ENCODE peak calls at places on chromosomes 13 and 19, in nine cellular contexts. One of them, this sample, is unnamed.

GRCh38 chr19:21569497-21569870 is 64.1 kb downstream of the ZNF429 start:
- DNase-seq in activated CD8-positive, alpha-beta T cell treated with anti-CD3 and anti-CD28 coated beads for 36 hours: peak; percentile 78
- DNase-seq in dorsolateral prefrontal cortex: peak; percentile 32
- DNase-seq in HCT116: no peak
- DNase-seq in BE2C: no peak
- DNase-seq in LNCaP clone FGC: no peak
- DNase-seq in upper lobe of right lung: peak; percentile 80
- DNase-seq in CD8-positive, alpha-beta T cell: peak; percentile 34
- DNase-seq in HFF-Myc: no peak
- DNase-seq in this sample: no peak

GRCh38 chr13:44306401-44307192 is 67.0 kb upstream of the SERP2 start:
- DNase-seq in activated CD8-positive, alpha-beta T cell treated with anti-CD3 and anti-CD28 coated beads for 36 hours: no peak
- DNase-seq in dorsolateral prefrontal cortex: peak; percentile 51
- DNase-seq in HCT116: peak; percentile 99
- DNase-seq in BE2C: no peak
- DNase-seq in LNCaP clone FGC: no peak
- DNase-seq in upper lobe of right lung: peak; percentile 66
- DNase-seq in CD8-positive, alpha-beta T cell: no peak
- DNase-seq in HFF-Myc: peak; percentile 83
- DNase-seq in this sample: no peak

GRCh38 chr19:28012361-28012760 is 1200.6 kb downstream of the UQCRFS1 start:
- DNase-seq in activated CD8-positive, alpha-beta T cell treated with anti-CD3 and anti-CD28 coated beads for 36 hours: no peak
- DNase-seq in dorsolateral prefrontal cortex: no peak
- DNase-seq in HCT116: no peak
- DNase-seq in BE2C: no peak
- DNase-seq in LNCaP clone FGC: no peak
- DNase-seq in upper lobe of right lung: no peak
- DNase-seq in CD8-positive, alpha-beta T cell: no peak
- DNase-seq in HFF-Myc: no peak
- DNase-seq in this sample: peak; percentile 28

GRCh38 chr19:44111910-44112463 is 1.2 kb upstream of the ZNF225 start:
- DNase-seq in activated CD8-positive, alpha-beta T cell treated with anti-CD3 and anti-CD28 coated beads for 36 hours: peak; percentile 41
- DNase-seq in dorsolateral prefrontal cortex: no peak
- DNase-seq in HCT116: no peak
- DNase-seq in BE2C: peak; percentile 89
- DNase-seq in LNCaP clone FGC: peak; percentile 13
- DNase-seq in upper lobe of right lung: no peak
- DNase-seq in CD8-positive, alpha-beta T cell: no peak
- DNase-seq in HFF-Myc: peak; percentile 53
- DNase-seq in this sample: no peak

GRCh38 chr13:102978168-102978567 is 88.0 kb downstream of the SLC10A2 start:
- DNase-seq in activated CD8-positive, alpha-beta T cell treated with anti-CD3 and anti-CD28 coated beads for 36 hours: no peak
- DNase-seq in dorsolateral prefrontal cortex: no peak
- DNase-seq in HCT116: no peak
- DNase-seq in BE2C: no peak
- DNase-seq in LNCaP clone FGC: no peak
- DNase-seq in upper lobe of right lung: no peak
- DNase-seq in CD8-positive, alpha-beta T cell: no peak
- DNase-seq in HFF-Myc: no peak
- DNase-seq in this sample: no peak

GRCh38 chr13:80100636-80101035 is 240.3 kb downstream of the SPRY2 start:
- DNase-seq in activated CD8-positive, alpha-beta T cell treated with anti-CD3 and anti-CD28 coated beads for 36 hours: no peak
- DNase-seq in dorsolateral prefrontal cortex: no peak
- DNase-seq in HCT116: no peak
- DNase-seq in BE2C: no peak
- DNase-seq in LNCaP clone FGC: no peak
- DNase-seq in upper lobe of right lung: no peak
- DNase-seq in CD8-positive, alpha-beta T cell: no peak
- DNase-seq in HFF-Myc: no peak
- DNase-seq in this sample: no peak

GRCh38 chr13:98022210-98022609 is 68.7 kb downstream of the IPO5 start:
- DNase-seq in activated CD8-positive, alpha-beta T cell treated with anti-CD3 and anti-CD28 coated beads for 36 hours: no peak
- DNase-seq in dorsolateral prefrontal cortex: peak; percentile 45
- DNase-seq in HCT116: no peak
- DNase-seq in BE2C: no peak
- DNase-seq in LNCaP clone FGC: no peak
- DNase-seq in upper lobe of right lung: no peak
- DNase-seq in CD8-positive, alpha-beta T cell: no peak
- DNase-seq in HFF-Myc: no peak
- DNase-seq in this sample: no peak

GRCh38 chr19:36747750-36748149 is 24.9 kb downstream of the ZNF850 start:
- DNase-seq in activated CD8-positive, alpha-beta T cell treated with anti-CD3 and anti-CD28 coated beads for 36 hours: no peak
- DNase-seq in dorsolateral prefrontal cortex: no peak
- DNase-seq in HCT116: no peak
- DNase-seq in BE2C: no peak
- DNase-seq in LNCaP clone FGC: no peak
- DNase-seq in upper lobe of right lung: no peak
- DNase-seq in CD8-positive, alpha-beta T cell: no peak
- DNase-seq in HFF-Myc: no peak
- DNase-seq in this sample: no peak

GRCh38 chr19:31351212-31352193 is 2.3 kb upstream of the TSHZ3 start:
- DNase-seq in activated CD8-positive, alpha-beta T cell treated with anti-CD3 and anti-CD28 coated beads for 36 hours: peak; percentile 6
- DNase-seq in dorsolateral prefrontal cortex: no peak
- DNase-seq in HCT116: no peak
- DNase-seq in BE2C: no peak
- DNase-seq in LNCaP clone FGC: no peak
- DNase-seq in upper lobe of right lung: peak; percentile 73
- DNase-seq in CD8-positive, alpha-beta T cell: no peak
- DNase-seq in HFF-Myc: no peak
- DNase-seq in this sample: peak; percentile 31

GRCh38 chr19:5011476-5012238 is 42.7 kb downstream of the KDM4B start:
- DNase-seq in activated CD8-positive, alpha-beta T cell treated with anti-CD3 and anti-CD28 coated beads for 36 hours: no peak
- DNase-seq in dorsolateral prefrontal cortex: no peak
- DNase-seq in HCT116: no peak
- DNase-seq in BE2C: no peak
- DNase-seq in LNCaP clone FGC: no peak
- DNase-seq in upper lobe of right lung: no peak
- DNase-seq in CD8-positive, alpha-beta T cell: no peak
- DNase-seq in HFF-Myc: no peak
- DNase-seq in this sample: no peak

GRCh38 chr13:44052843-44053607 is 173.3 kb downstream of the LACC1 start:
- DNase-seq in activated CD8-positive, alpha-beta T cell treated with anti-CD3 and anti-CD28 coated beads for 36 hours: no peak
- DNase-seq in dorsolateral prefrontal cortex: peak; percentile 10
- DNase-seq in HCT116: no peak
- DNase-seq in BE2C: no peak
- DNase-seq in LNCaP clone FGC: no peak
- DNase-seq in upper lobe of right lung: peak; percentile 73
- DNase-seq in CD8-positive, alpha-beta T cell: no peak
- DNase-seq in HFF-Myc: no peak
- DNase-seq in this sample: no peak

GRCh38 chr13:106899444-106899843 is 331.5 kb upstream of the ARGLU1 start:
- DNase-seq in activated CD8-positive, alpha-beta T cell treated with anti-CD3 and anti-CD28 coated beads for 36 hours: no peak
- DNase-seq in dorsolateral prefrontal cortex: no peak
- DNase-seq in HCT116: no peak
- DNase-seq in BE2C: no peak
- DNase-seq in LNCaP clone FGC: peak; percentile 89
- DNase-seq in upper lobe of right lung: no peak
- DNase-seq in CD8-positive, alpha-beta T cell: no peak
- DNase-seq in HFF-Myc: no peak
- DNase-seq in this sample: no peak

GRCh38 chr13:68174905-68175304 is 944.8 kb upstream of the PCDH9 start:
- DNase-seq in activated CD8-positive, alpha-beta T cell treated with anti-CD3 and anti-CD28 coated beads for 36 hours: no peak
- DNase-seq in dorsolateral prefrontal cortex: no peak
- DNase-seq in HCT116: no peak
- DNase-seq in BE2C: no peak
- DNase-seq in LNCaP clone FGC: no peak
- DNase-seq in upper lobe of right lung: no peak
- DNase-seq in CD8-positive, alpha-beta T cell: no peak
- DNase-seq in HFF-Myc: no peak
- DNase-seq in this sample: no peak

DNA sequence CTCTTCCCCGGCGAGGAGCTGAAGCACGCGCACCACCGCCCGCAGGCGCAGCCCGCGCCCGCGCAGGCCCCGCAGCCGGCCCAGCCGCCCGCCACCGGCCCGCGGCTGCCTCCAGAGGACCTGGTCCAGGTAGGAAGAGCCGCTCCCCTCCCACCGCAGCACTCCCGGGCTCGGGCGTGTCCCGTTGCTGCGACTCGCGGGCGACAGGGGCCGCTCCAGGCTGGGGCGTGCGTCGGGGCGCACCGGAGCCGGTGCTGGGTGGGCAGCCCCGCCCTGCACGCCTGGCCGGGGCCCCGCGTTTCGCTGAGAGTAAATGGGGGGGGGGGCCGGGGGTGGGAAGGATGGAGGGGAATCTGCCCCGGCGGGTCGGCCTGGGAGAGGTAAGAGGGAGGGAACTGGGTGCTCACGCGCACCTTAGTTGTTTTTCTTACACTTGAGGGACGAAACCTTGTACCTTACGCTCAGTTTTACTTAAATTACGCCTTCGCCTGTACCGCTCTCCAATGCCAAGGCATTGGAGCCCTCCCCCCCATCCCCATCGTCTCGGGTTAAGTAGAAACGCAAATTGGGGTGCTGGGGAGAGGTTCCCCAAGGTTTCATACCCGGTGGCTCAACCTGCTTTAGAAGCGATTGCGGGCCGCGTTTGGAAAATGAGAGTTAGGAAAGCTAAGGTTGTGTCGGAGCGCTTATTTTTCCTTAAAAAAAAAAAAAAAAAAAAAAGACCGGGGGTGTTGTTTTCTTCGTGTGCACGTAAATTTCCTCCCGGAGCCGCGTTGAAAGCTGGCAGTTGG is 850 bp downstream of the KLF5 start:
- DNase-seq in activated CD8-positive, alpha-beta T cell treated with anti-CD3 and anti-CD28 coated beads for 36 hours: peak; percentile 31
- DNase-seq in dorsolateral prefrontal cortex: peak; percentile 20
- DNase-seq in HCT116: no peak
- DNase-seq in BE2C: peak; percentile 61
- DNase-seq in LNCaP clone FGC: no peak
- DNase-seq in upper lobe of right lung: peak; percentile 91
- DNase-seq in CD8-positive, alpha-beta T cell: peak; percentile 41
- DNase-seq in HFF-Myc: no peak
- DNase-seq in this sample: peak; percentile 79
- TF ChIP-seq CTCF in activated CD8-positive, alpha-beta T cell treated with anti-CD3 and anti-CD28 coated beads for 36 hours: no peak
- TF ChIP-seq CTCF in dorsolateral prefrontal cortex: no peak
- TF ChIP-seq CTCF in HCT116: no peak
- TF ChIP-seq CTCF in BE2C: no peak
- TF ChIP-seq CTCF in LNCaP clone FGC: peak; percentile 56
- TF ChIP-seq CTCF in upper lobe of right lung: peak; percentile 17
- TF ChIP-seq CTCF in CD8-positive, alpha-beta T cell: no peak
- TF ChIP-seq CTCF in HFF-Myc: peak; percentile 15
- TF ChIP-seq CTCF in this sample: peak; percentile 48

GRCh38 chr13:35470671-35471465 is 5.6 kb downstream of the MAB21L1 start:
- DNase-seq in activated CD8-positive, alpha-beta T cell treated with anti-CD3 and anti-CD28 coated beads for 36 hours: no peak
- DNase-seq in dorsolateral prefrontal cortex: no peak
- DNase-seq in HCT116: no peak
- DNase-seq in BE2C: peak; percentile 89
- DNase-seq in LNCaP clone FGC: no peak
- DNase-seq in upper lobe of right lung: no peak
- DNase-seq in CD8-positive, alpha-beta T cell: no peak
- DNase-seq in HFF-Myc: no peak
- DNase-seq in this sample: no peak
- TF ChIP-seq CTCF in activated CD8-positive, alpha-beta T cell treated with anti-CD3 and anti-CD28 coated beads for 36 hours: no peak
- TF ChIP-seq CTCF in dorsolateral prefrontal cortex: no peak
- TF ChIP-seq CTCF in HCT116: no peak
- TF ChIP-seq CTCF in BE2C: no peak
- TF ChIP-seq CTCF in LNCaP clone FGC: no peak
- TF ChIP-seq CTCF in upper lobe of right lung: no peak
- TF ChIP-seq CTCF in CD8-positive, alpha-beta T cell: no peak
- TF ChIP-seq CTCF in HFF-Myc: no peak
- TF ChIP-seq CTCF in this sample: no peak

GRCh38 chr13:21670006-21670882 is 629 bp upstream of the FGF9 start:
- DNase-seq in activated CD8-positive, alpha-beta T cell treated with anti-CD3 and anti-CD28 coated beads for 36 hours: peak; percentile 72
- DNase-seq in dorsolateral prefrontal cortex: peak; percentile 66
- DNase-seq in HCT116: no peak
- DNase-seq in BE2C: peak; percentile 27
- DNase-seq in LNCaP clone FGC: no peak
- DNase-seq in upper lobe of right lung: peak; percentile 78
- DNase-seq in CD8-positive, alpha-beta T cell: peak; percentile 73
- DNase-seq in HFF-Myc: no peak
- DNase-seq in this sample: peak; percentile 87
- TF ChIP-seq CTCF in activated CD8-positive, alpha-beta T cell treated with anti-CD3 and anti-CD28 coated beads for 36 hours: no peak
- TF ChIP-seq CTCF in dorsolateral prefrontal cortex: no peak
- TF ChIP-seq CTCF in HCT116: no peak
- TF ChIP-seq CTCF in BE2C: no peak
- TF ChIP-seq CTCF in LNCaP clone FGC: no peak
- TF ChIP-seq CTCF in upper lobe of right lung: peak; percentile 10
- TF ChIP-seq CTCF in CD8-positive, alpha-beta T cell: no peak
- TF ChIP-seq CTCF in HFF-Myc: no peak
- TF ChIP-seq CTCF in this sample: peak; percentile 41

DNA sequence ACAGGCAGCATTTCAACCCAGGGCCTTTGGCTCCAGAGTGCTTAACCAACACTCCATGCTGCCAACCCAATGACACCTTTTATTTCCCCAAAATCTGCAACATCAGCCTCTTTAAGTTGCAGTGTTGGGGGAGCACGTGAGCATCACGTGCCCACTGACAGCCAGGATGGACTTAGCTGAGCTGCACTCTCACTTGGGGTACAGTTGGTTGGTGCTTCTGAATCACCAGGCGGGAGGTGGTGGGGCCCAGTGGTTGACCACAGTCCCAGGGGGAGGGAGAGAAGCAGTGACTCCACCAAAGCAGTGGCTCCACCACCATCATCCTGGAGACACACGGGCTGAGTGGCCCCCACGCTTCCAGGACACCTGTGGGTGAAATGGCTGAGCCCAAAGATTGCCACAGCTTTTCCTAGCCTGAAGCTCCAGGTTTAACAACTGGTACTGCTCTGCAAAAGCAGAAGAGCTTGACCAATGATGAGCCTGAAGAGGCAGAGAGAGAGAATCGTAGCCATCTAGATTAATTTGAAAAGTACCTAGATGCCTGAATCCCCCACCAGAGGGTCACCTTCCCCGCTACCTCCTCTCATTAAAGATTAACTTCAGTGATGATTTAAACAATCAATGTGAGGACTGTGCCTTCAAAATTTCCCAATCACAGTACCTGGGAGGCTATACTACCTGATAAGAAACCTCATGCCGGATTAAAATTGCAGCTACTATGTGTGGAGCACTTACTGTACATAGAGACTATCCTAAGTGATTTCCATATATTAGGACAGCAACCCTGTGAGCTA is 193.8 kb downstream of the FOXO1 start:
- DNase-seq in activated CD8-positive, alpha-beta T cell treated with anti-CD3 and anti-CD28 coated beads for 36 hours: peak; percentile 49
- DNase-seq in dorsolateral prefrontal cortex: no peak
- DNase-seq in HCT116: no peak
- DNase-seq in BE2C: no peak
- DNase-seq in LNCaP clone FGC: no peak
- DNase-seq in upper lobe of right lung: no peak
- DNase-seq in CD8-positive, alpha-beta T cell: no peak
- DNase-seq in HFF-Myc: no peak
- DNase-seq in this sample: no peak
- TF ChIP-seq CTCF in activated CD8-positive, alpha-beta T cell treated with anti-CD3 and anti-CD28 coated beads for 36 hours: no peak
- TF ChIP-seq CTCF in dorsolateral prefrontal cortex: no peak
- TF ChIP-seq CTCF in HCT116: no peak
- TF ChIP-seq CTCF in BE2C: no peak
- TF ChIP-seq CTCF in LNCaP clone FGC: no peak
- TF ChIP-seq CTCF in upper lobe of right lung: no peak
- TF ChIP-seq CTCF in CD8-positive, alpha-beta T cell: no peak
- TF ChIP-seq CTCF in HFF-Myc: no peak
- TF ChIP-seq CTCF in this sample: no peak